ENCODE peak calls at places on chromosomes 5 and 9, in ten cellular contexts. I is A549, C is uterus, R is Peyer's patch, H is body of pancreas, E is adrenal gland, Y is tibial nerve, O is stomach, T is endothelial cell of umbilical vein, X is transverse colon. G is an unnamed sample.

GRCh38 chr5:128736567-128736966 is 198.5 kb upstream of the FBN2 start:
- DNase-seq in I (no peak), C (no peak), R (no peak), H (peak; percentile 5), E (no peak), Y (no peak), O (no peak), T (peak; percentile 8), X (peak; percentile 10), G (no peak)

GRCh38 chr9:79129865-79130480 is 441.8 kb upstream of the TLE4 start:
- DNase-seq in I (peak; percentile 26), C (peak; percentile 14), R (peak; percentile 49), H (peak; percentile 67), E (peak; percentile 61), Y (peak; percentile 71), O (peak; percentile 57), T (peak; percentile 58), X (peak; percentile 29), G (no peak)

GRCh38 chr9:98234231-98234825 is 21.1 kb downstream of the TBC1D2 start:
- DNase-seq in I (no peak), C (no peak), R (no peak), H (no peak), E (no peak), Y (no peak), O (no peak), T (no peak), X (no peak), G (no peak)

GRCh38 chr5:34656700-34657549 is 797 bp downstream of the RAI14 start:
- DNase-seq in I (peak; percentile 21), C (peak; percentile 45), R (no peak), H (peak; percentile 37), E (peak; percentile 21), Y (no peak), O (peak; percentile 27), T (peak; percentile 30), X (peak; percentile 13), G (peak; percentile 19)

GRCh38 chr9:93670208-93671029 is 94.0 kb downstream of the PHF2 start:
- DNase-seq in I (no peak), C (peak; percentile 9), R (peak; percentile 41), H (peak; percentile 4), E (peak; percentile 10), Y (no peak), O (peak; percentile 14), T (no peak), X (peak; percentile 5), G (no peak)

GRCh38 chr9:130973686-130974281 is 34.7 kb upstream of the FIBCD1 start:
- DNase-seq in I (no peak), C (no peak), R (no peak), H (no peak), E (no peak), Y (no peak), O (no peak), T (no peak), X (no peak), G (no peak)

GRCh38 chr5:41095324-41096101 is 24.4 kb upstream of the MROH2B start:
- DNase-seq in I (no peak), C (no peak), R (no peak), H (no peak), E (peak; percentile 2), Y (no peak), O (no peak), T (no peak), X (no peak), G (no peak)

GRCh38 chr5:94043311-94043710 is 301.9 kb upstream of the POU5F2 start:
- DNase-seq in I (no peak), C (no peak), R (no peak), H (no peak), E (no peak), Y (no peak), O (no peak), T (no peak), X (no peak), G (no peak)

GRCh38 chr9:134469041-134469875 is 143.0 kb downstream of the RXRA start:
- DNase-seq in I (no peak), C (peak; percentile 87), R (no peak), H (no peak), E (no peak), Y (no peak), O (no peak), T (no peak), X (peak; percentile 22), G (no peak)

GRCh38 chr5:132873930-132874271 is 433 bp downstream of the LEAP2 start:
- DNase-seq in I (no peak), C (no peak), R (peak; percentile 49), H (no peak), E (no peak), Y (no peak), O (no peak), T (no peak), X (no peak), G (no peak)
- TF ChIP-seq POLR2A in I (no peak), C (no peak), R (no peak), H (no peak), E (no peak), Y (no peak), O (no peak), T (no peak), X (no peak), G (no peak)

DNA sequence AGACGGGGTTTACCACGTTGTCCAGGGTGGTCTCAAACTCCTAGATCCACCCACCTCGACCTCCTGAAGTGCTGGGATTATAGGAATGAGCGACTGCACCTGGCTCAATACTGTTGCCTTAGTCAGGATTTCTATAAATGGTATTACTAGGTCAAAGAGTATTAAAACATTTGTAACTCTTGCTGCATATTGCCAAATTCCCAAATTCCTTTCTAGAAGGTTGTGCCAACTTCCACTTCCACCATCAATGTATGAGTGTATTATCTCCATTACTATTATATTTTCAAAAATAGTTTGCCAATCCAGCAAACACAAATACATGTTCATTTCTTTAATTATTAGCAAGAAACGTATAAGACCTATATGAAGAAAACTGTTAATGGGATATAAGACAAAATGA is 10.6 kb downstream of the PTGR1 start:
- DNase-seq in I (no peak), C (no peak), R (no peak), H (no peak), E (no peak), Y (no peak), O (no peak), T (no peak), X (no peak), G (no peak)
- TF ChIP-seq POLR2A in I (no peak), C (no peak), R (no peak), H (no peak), E (no peak), Y (no peak), O (no peak), T (no peak), X (no peak), G (no peak)

DNA sequence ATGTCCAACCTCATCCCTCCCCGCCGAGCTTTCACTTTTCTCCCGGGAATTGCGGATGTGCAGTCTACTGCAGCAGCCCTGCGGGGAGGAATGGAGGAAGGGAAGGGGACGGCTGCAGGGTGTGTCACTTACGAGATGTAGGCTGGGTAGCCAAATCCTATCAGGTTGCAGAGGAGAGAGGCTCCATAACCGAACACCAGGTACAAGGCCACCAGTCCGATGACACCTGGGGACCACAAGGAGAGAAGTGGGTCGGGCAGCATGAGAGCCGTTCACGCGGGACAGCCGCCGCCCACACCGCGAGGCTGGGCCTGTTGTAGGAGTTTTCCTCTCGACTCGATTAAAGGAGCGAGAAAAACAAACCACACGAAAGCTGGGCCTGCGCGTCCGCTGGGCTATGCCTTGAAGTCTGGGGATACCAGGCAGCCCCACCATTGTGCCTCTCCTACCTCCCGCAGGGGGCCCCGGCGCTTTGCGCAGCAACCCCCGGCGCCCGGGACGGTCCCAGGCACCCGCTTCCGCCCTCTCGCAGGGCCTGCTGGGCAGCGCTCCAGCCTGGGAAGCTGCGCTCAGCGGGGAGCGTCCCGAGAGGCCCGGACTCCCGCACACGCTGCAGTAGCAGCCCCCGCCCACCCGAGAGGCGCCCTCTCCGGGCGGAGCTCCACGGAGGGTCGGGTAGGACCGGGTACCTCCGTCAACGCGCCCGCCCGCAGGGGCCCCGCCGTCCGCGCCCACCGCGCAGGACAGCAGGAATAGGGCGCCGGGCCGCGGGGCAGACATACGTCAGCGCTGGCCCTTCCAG is 795 bp downstream of the REEP5 start:
- DNase-seq in I (peak; percentile 69), C (peak; percentile 57), R (peak; percentile 81), H (peak; percentile 79), E (peak; percentile 70), Y (peak; percentile 31), O (peak; percentile 73), T (peak; percentile 78), X (peak; percentile 75), G (no peak)
- TF ChIP-seq POLR2A in I (peak; percentile 31), C (no peak), R (no peak), H (peak; percentile 56), E (peak; percentile 28), Y (peak; percentile 7), O (no peak), T (peak; percentile 64), X (no peak), G (peak; percentile 17)

GRCh38 chr9:123541441-123541840 is 185.4 kb downstream of the CRB2 start:
- DNase-seq in I (no peak), C (no peak), R (no peak), H (no peak), E (no peak), Y (no peak), O (no peak), T (no peak), X (no peak), G (no peak)
- TF ChIP-seq POLR2A in I (no peak), C (no peak), R (no peak), H (no peak), E (no peak), Y (no peak), O (no peak), T (no peak), X (no peak), G (no peak)